ENCODE peak calls at places on chromosomes 12 and 14, in five cellular contexts. K, G, J, L and M are unnamed samples. For H3K27me3 and H3K4me1, the result is how much of the 10 kb centered on the place peaks cover.

GRCh38 chr14:99075061-99075460 is 196.9 kb downstream of the BCL11B start:
- DNase-seq in L (no peak), K (no peak), G (peak), J (no peak), M (no peak)

GRCh38 chr12:64883264-64884163 is 59.1 kb downstream of the TBC1D30 start:
- DNase-seq in J (no peak), K (no peak), L (no peak), G (no peak), M (no peak)

GRCh38 chr12:13044859-13045384 is 741 bp downstream of the FAM234B start:
- DNase-seq in G (no peak), K (no peak), L (no peak), J (peak), M (no peak)

GRCh38 chr12:89351489-89352241 is 636 bp downstream of the DUSP6 start:
- DNase-seq in K (peak), J (peak), G (peak), L (peak), M (peak)

GRCh38 chr12:41473441-41473840 is 285.3 kb downstream of the PDZRN4 start:
- DNase-seq in K (no peak), J (no peak), G (no peak), L (no peak), M (no peak)

GRCh38 chr12:49819786-49820185 is 8.4 kb downstream of the NCKAP5L start:
- DNase-seq in K (no peak), G (no peak), J (peak), L (no peak), M (no peak)

GRCh38 chr14:92209141-92209540 is 87.4 kb downstream of the CPSF2 start:
- DNase-seq in G (no peak), J (no peak), K (no peak), L (no peak), M (no peak)

GRCh38 chr14:95959317-95959716 is 79.8 kb upstream of the C14orf132 start:
- DNase-seq in G (no peak), L (no peak), K (no peak), J (no peak), M (no peak)

GRCh38 chr12:60168441-60168840 is 572.6 kb downstream of the SLC16A7 start:
- DNase-seq in K (no peak), L (no peak), G (no peak), J (no peak), M (no peak)

DNA sequence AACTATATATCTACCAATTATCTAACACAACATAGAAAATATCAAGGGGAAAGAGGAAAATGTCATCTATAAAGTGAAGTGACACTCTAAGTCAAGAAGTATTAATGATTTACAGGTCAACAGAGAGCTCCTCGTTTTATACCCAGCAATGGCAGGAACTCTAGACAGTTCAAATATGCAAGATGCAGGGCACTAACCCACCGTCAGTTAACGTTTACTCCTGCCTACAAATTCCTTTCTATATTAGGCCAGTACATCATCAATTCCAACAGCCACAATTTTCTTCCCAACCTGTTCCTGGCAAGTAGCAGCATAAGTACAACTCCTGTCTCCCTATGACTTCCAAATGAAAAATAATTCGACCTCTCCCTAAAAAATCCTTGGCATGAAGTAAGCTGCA is 9.0 kb upstream of the KANSL2 start:
- DNase-seq in J (no peak), L (no peak), G (no peak), K (no peak), M (no peak)
- H3K4me3 ChIP-seq in J (no peak), L (no peak), G (no peak), K (no peak), M (no peak)

GRCh38 chr12:114397978-114398881 is 7.7 kb downstream of the TBX5 start:
- DNase-seq in G (no peak), K (no peak), L (no peak), J (no peak), M (no peak)

GRCh38 chr12:114401346-114402320 is 4.3 kb downstream of the TBX5 start:
- DNase-seq in K (no peak), L (no peak), G (no peak), J (peak), M (no peak)

GRCh38 chr12:114400395-114400794 is 5.5 kb downstream of the TBX5 start:
- DNase-seq in L (no peak), J (peak), K (no peak), G (no peak), M (no peak)

GRCh38 chr12:114400925-114401324 is 5.0 kb downstream of the TBX5 start:
- DNase-seq in G (no peak), L (no peak), J (peak), K (peak), M (no peak)

DNA sequence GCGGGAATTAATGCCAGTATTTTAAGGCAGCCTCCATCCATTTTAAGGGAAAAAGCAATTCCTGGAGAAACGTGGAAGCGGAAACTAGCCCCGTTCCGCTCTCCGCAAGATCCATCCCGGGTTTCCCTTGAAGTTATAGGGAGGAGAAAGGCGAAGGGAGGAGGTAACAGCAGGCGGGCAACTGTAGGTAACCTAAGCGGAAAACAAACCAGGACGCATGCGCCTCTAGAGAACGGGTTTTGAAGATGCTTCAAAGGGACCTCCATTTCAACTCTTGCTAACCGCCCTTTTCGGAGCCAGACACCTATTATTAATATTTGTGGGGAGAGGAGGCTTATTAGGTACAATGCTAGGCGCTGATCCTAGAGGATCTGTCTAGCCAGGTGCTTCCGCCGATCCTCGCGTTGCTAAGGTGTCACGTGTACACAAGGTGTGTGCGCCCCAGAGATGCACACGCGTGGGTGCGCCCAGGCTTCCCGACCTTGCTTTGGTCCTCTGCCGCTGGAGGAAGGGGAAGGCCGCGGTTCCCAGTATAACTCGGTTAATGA is 6.2 kb downstream of the TBX5 start:
- DNase-seq in J (peak), K (no peak), G (peak), L (no peak), M (no peak)
- H3K27me3 ChIP-seq in J (under half), K (under half), G (half or more), L (under half), M (under half)

GRCh38 chr12:106135781-106136180 is 3.0 kb downstream of the NUAK1 start:
- DNase-seq in G (no peak), L (no peak), J (peak), K (no peak), M (no peak)

GRCh38 chr12:106138279-106138645 is 492 bp downstream of the NUAK1 start:
- DNase-seq in J (peak), G (no peak), K (peak), L (no peak), M (no peak)

GRCh38 chr12:106138646-106139421 is at the start of gene NUAK1:
- DNase-seq in K (peak), J (peak), L (no peak), G (peak), M (peak)

GRCh38 chr12:106136263-106136662 is 2.5 kb downstream of the NUAK1 start:
- DNase-seq in L (peak), G (peak), K (peak), J (peak), M (peak)

GRCh38 chr12:106137456-106138278 is 1.1 kb downstream of the NUAK1 start:
- DNase-seq in J (peak), G (no peak), K (peak), L (no peak), M (no peak)
- H3K4me1 ChIP-seq in J (under half), G (under half), K (under half), L (under half), M (half or more)

GRCh38 chr12:26046203-26046602 is 78.6 kb downstream of the BHLHE41 start:
- DNase-seq in J (no peak), G (no peak), L (no peak), K (no peak), M (no peak)
- H3K4me3 ChIP-seq in J (no peak), G (no peak), L (no peak), K (no peak), M (no peak)

DNA sequence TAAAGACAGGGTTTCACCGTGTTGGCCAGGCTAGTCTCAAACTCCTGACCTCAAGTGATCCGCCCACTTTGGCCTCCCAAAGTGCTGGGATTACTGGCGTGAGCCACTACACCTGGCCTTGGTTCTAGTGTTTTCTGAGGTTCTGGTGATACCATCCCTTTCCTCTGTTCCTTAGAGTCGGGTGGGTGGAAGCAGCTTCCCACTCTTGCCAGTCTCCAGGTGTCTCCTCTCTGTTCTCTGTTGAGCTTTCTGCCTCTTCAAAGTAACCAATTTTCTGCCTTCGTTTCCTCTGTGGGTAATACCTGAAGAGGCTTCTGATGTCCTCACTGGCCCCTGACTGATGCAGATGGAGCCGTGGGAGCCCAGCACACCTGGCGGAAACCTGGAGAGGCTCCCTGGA is 53.4 kb upstream of the LHX5 start:
- DNase-seq in J (no peak), K (no peak), G (no peak), L (no peak), M (no peak)
- H3K27me3 ChIP-seq in J (under half), K (under half), G (under half), L (under half), M (under half)

GRCh38 chr14:103392106-103392505 is 6.9 kb downstream of the MARK3 start:
- DNase-seq in J (no peak), L (no peak), K (no peak), G (no peak), M (no peak)
- H3K4me1 ChIP-seq in J (under half), L (under half), K (half or more), G (under half), M (under half)

GRCh38 chr12:98817779-98818178 is 172.7 kb downstream of the APAF1 start:
- DNase-seq in G (no peak), L (no peak), K (no peak), J (no peak), M (no peak)

GRCh38 chr12:98821849-98822248 is 176.8 kb downstream of the APAF1 start:
- DNase-seq in L (no peak), K (no peak), J (no peak), G (no peak), M (no peak)

GRCh38 chr12:98820005-98820404 is 174.9 kb downstream of the APAF1 start:
- DNase-seq in G (no peak), J (no peak), K (no peak), L (no peak), M (no peak)

GRCh38 chr12:98823012-98823411 is 177.9 kb downstream of the APAF1 start:
- DNase-seq in K (peak), G (no peak), L (no peak), J (no peak), M (no peak)

GRCh38 chr12:98821232-98821631 is 176.1 kb downstream of the APAF1 start:
- DNase-seq in L (no peak), J (no peak), G (no peak), K (no peak), M (no peak)
- H3K4me3 ChIP-seq in L (no peak), J (no peak), G (no peak), K (no peak), M (no peak)

DNA sequence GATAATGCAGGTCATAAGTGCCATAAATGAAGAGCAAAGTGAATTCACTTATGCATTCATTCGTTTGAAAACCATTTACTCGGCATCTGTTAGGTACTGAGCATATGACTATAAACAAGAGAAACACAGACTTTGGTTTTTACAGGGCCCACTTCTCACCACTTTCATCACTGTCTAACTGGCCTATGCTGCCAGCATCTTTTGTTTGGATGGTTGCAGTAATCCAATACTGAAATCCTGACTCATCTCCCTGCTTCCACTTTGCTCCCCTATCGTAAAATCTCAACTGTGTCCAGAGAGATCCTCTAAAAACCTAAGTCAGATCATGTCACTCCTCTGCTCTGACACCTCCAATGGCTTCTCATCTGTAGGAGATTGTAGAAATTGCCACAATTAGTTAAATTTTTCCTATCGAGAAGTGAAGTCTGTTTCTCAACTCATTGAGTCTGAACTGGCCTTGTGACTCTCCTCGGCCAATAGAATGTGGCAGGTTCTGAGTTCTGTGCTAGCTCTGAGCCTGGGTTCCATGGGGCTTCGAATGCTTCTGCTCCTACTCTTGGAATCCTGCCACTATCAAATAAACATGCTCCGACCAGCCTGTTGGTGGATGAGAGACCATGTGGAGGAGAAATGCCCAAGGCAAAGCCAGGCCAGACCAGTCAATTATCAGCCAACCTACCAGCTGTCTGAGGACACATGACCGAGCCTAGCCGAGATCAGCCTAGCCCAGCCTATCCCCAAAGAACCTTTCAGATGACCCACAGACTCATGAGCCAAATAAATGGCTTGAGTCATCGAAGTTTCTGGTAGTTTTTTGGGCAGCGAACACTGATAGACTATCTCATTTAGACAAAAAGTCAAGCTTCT is 2.2 kb upstream of the BATF start:
- DNase-seq in G (no peak), J (peak), K (no peak), L (no peak), M (no peak)
- H3K27me3 ChIP-seq in G (under half), J (under half), K (under half), L (under half), M (under half)

GRCh38 chr14:88481794-88482193 is 73.0 kb downstream of the PTPN21 start:
- DNase-seq in L (no peak), K (no peak), J (no peak), G (no peak), M (no peak)
- H3K4me1 ChIP-seq in L (under half), K (under half), J (under half), G (under half), M (under half)